ENCODE peak calls at places on chromosomes 12 and 14, in seven cellular contexts. Z, D, S, M, J, Y and C are unnamed samples.

GRCh38 chr14:68619805-68620574 is 172.9 kb downstream of the ZFP36L1 start:
- DNase-seq in Z (no peak), D (no peak), S (no peak), M (no peak), J (no peak), Y (no peak), C (no peak)

GRCh38 chr12:67193705-67194104 is 75.5 kb upstream of the CAND1 start:
- DNase-seq in Z (no peak), D (no peak), S (no peak), M (no peak), J (no peak), Y (no peak), C (no peak)

GRCh38 chr14:34012978-34013713 is 62.3 kb upstream of the EGLN3 start:
- DNase-seq in Z (no peak), D (no peak), S (no peak), M (peak; percentile 69), J (peak; percentile 63), Y (no peak), C (no peak)

GRCh38 chr12:62865860-62866407 is 69.0 kb downstream of the PPM1H start:
- DNase-seq in Z (no peak), D (no peak), S (no peak), M (no peak), J (no peak), Y (no peak), C (no peak)

GRCh38 chr14:102805454-102805891 is 28.2 kb downstream of the TRAF3 start:
- DNase-seq in Z (no peak), D (no peak), S (no peak), M (no peak), J (no peak), Y (peak; percentile 10), C (no peak)

GRCh38 chr14:104810316-104810715 is 9.4 kb downstream of the ZBTB42 start:
- DNase-seq in Z (no peak), D (no peak), S (no peak), M (no peak), J (no peak), Y (no peak), C (no peak)

GRCh38 chr12:2169964-2170363 is 117.2 kb downstream of the CACNA1C start:
- DNase-seq in Z (no peak), D (no peak), S (no peak), M (no peak), J (no peak), Y (no peak), C (no peak)

GRCh38 chr12:6607751-6608591 is 792 bp upstream of the CHD4 start:
- DNase-seq in Z (peak; percentile 60), D (peak; percentile 88), S (no peak), M (peak; percentile 96), J (peak; percentile 86), Y (peak; percentile 57), C (peak; percentile 83)

GRCh38 chr12:32895688-32896437 is 714 bp downstream of the PKP2 start:
- DNase-seq in Z (no peak), D (peak; percentile 10), S (no peak), M (no peak), J (no peak), Y (no peak), C (no peak)

GRCh38 chr14:56797569-56798446 is 12.5 kb downstream of the OTX2 start:
- DNase-seq in Z (no peak), D (no peak), S (no peak), M (no peak), J (no peak), Y (no peak), C (no peak)

GRCh38 chr12:107326237-107326636 is 232.9 kb upstream of the CRY1 start:
- DNase-seq in Z (no peak), D (no peak), S (no peak), M (no peak), J (no peak), Y (no peak), C (no peak)

GRCh38 chr12:10363922-10364838 is 25.7 kb downstream of the KLRK1 start:
- DNase-seq in Z (peak; percentile 77), D (no peak), S (no peak), M (peak; percentile 60), J (peak; percentile 84), Y (no peak), C (no peak)

GRCh38 chr12:99984271-99985128 is at the start of gene ANKS1B:
- DNase-seq in Z (peak; percentile 51), D (peak; percentile 91), S (no peak), M (no peak), J (no peak), Y (no peak), C (peak; percentile 37)

GRCh38 chr14:79342942-79343341 is 868.4 kb downstream of the DIO2 start:
- DNase-seq in Z (no peak), D (no peak), S (no peak), M (no peak), J (no peak), Y (no peak), C (no peak)

GRCh38 chr14:75885829-75886228 is 96.0 kb downstream of the TGFB3 start:
- DNase-seq in Z (no peak), D (no peak), S (no peak), M (no peak), J (no peak), Y (no peak), C (no peak)

GRCh38 chr12:52380271-52380694 is 5.2 kb downstream of the KRT84 start:
- DNase-seq in Z (no peak), D (no peak), S (no peak), M (peak; percentile 39), J (peak; percentile 47), Y (no peak), C (no peak)

GRCh38 chr12:16241346-16241745 is 36.1 kb downstream of the SLC15A5 start:
- DNase-seq in Z (no peak), D (no peak), S (no peak), M (no peak), J (no peak), Y (no peak), C (no peak)

GRCh38 chr12:32197421-32197820 is 90.8 kb downstream of the BICD1 start:
- DNase-seq in Z (no peak), D (no peak), S (no peak), M (no peak), J (no peak), Y (no peak), C (no peak)

GRCh38 chr12:114131824-114132223 is 165.7 kb upstream of the RBM19 start:
- DNase-seq in Z (no peak), D (no peak), S (no peak), M (no peak), J (no peak), Y (no peak), C (no peak)

GRCh38 chr14:69137456-69138188 is 15.3 kb downstream of the DCAF5 start:
- DNase-seq in Z (no peak), D (no peak), S (no peak), M (no peak), J (no peak), Y (no peak), C (no peak)

GRCh38 chr14:90487031-90487430 is 90.2 kb downstream of the CALM1 start:
- DNase-seq in Z (peak; percentile 42), D (peak; percentile 94), S (no peak), M (peak; percentile 81), J (peak; percentile 11), Y (no peak), C (peak; percentile 26)

GRCh38 chr12:123141615-123142517 is 9.0 kb downstream of the PITPNM2 start:
- DNase-seq in Z (peak; percentile 88), D (no peak), S (peak; percentile 36), M (no peak), J (peak; percentile 34), Y (no peak), C (no peak)

GRCh38 chr14:54585214-54585613 is 18.3 kb downstream of the SAMD4A start:
- DNase-seq in Z (no peak), D (no peak), S (no peak), M (no peak), J (no peak), Y (no peak), C (no peak)

GRCh38 chr12:48189331-48190125 is 6.1 kb downstream of the CCDC184 start:
- DNase-seq in Z (peak; percentile 76), D (peak; percentile 14), S (no peak), M (peak; percentile 60), J (peak; percentile 89), Y (peak; percentile 68), C (peak; percentile 33)

GRCh38 chr12:117518594-117519270 is 157.3 kb upstream of the NOS1 start:
- DNase-seq in Z (no peak), D (no peak), S (no peak), M (no peak), J (peak; percentile 14), Y (no peak), C (no peak)

GRCh38 chr14:64444984-64445845 is 20.1 kb upstream of the AKAP5 start:
- DNase-seq in Z (no peak), D (no peak), S (peak; percentile 42), M (no peak), J (no peak), Y (peak; percentile 34), C (no peak)